ENCODE peak calls at places on chromosomes 16 and 17, in six cellular contexts. R is HCT116, I is MM.1S, X is GM23248, N is PC-3, J is SK-N-SH. C is an unnamed sample.

GRCh38 chr16:56332464-56333079 is 92.8 kb downstream of the AMFR start:
- DNase-seq in X (peak; percentile 87), I (peak; percentile 39), R (peak; percentile 65), N (peak; percentile 69), J (peak; percentile 57), C (peak; percentile 58)

GRCh38 chr17:44112284-44113280 is 10.9 kb downstream of the HDAC5 start:
- DNase-seq in N (no peak), J (no peak), I (no peak), X (no peak), R (no peak), C (no peak)

GRCh38 chr17:81962499-81963441 is 1.8 kb upstream of the NOTUM start:
- DNase-seq in N (no peak), I (no peak), X (no peak), R (no peak), J (no peak), C (peak; percentile 47)

GRCh38 chr16:48067388-48067787 is 88.4 kb downstream of the ABCC12 start:
- DNase-seq in J (no peak), I (no peak), N (no peak), X (no peak), R (no peak), C (no peak)

GRCh38 chr16:1525871-1526607 is 7.4 kb upstream of the TMEM204 start:
- DNase-seq in I (no peak), R (no peak), N (no peak), X (no peak), J (no peak), C (no peak)

GRCh38 chr17:18004901-18005305 is 32.2 kb downstream of the DRC3 start:
- DNase-seq in X (no peak), I (no peak), J (no peak), N (no peak), R (no peak), C (peak; percentile 42)

GRCh38 chr16:49462356-49462988 is 88.9 kb downstream of the C16orf78 start:
- DNase-seq in J (no peak), N (no peak), I (no peak), X (no peak), R (no peak), C (no peak)

GRCh38 chr17:66814026-66814425 is 20.9 kb upstream of the CACNG5 start:
- DNase-seq in R (no peak), X (no peak), J (no peak), N (no peak), I (no peak), C (no peak)

GRCh38 chr16:82880361-82880760 is 253.6 kb downstream of the CDH13 start:
- DNase-seq in I (no peak), R (no peak), X (no peak), N (no peak), J (no peak), C (no peak)

GRCh38 chr16:71356051-71356740 is 2.3 kb upstream of the CALB2 start:
- DNase-seq in X (no peak), J (no peak), N (no peak), I (no peak), R (no peak), C (no peak)

GRCh38 chr16:57946181-57946801 is 24.6 kb downstream of the CNGB1 start:
- DNase-seq in R (no peak), I (no peak), J (peak; percentile 53), X (no peak), N (no peak), C (no peak)

GRCh38 chr17:21513012-21513570 is 136.9 kb downstream of the KCNJ12 start:
- DNase-seq in I (peak; percentile 68), X (peak; percentile 82), J (peak; percentile 94), R (peak; percentile 57), N (peak; percentile 84), C (peak; percentile 90)

GRCh38 chr16:3054965-3055733 is 8.8 kb downstream of the MMP25 start:
- DNase-seq in X (no peak), N (no peak), R (no peak), J (no peak), I (no peak), C (no peak)

GRCh38 chr16:83813818-83814653 is 6.3 kb downstream of the HSBP1 start:
- DNase-seq in R (no peak), X (peak; percentile 72), I (peak; percentile 88), N (peak; percentile 28), J (no peak), C (peak; percentile 73)

GRCh38 chr16:58488531-58488930 is 11.4 kb upstream of the NDRG4 start:
- DNase-seq in R (no peak), J (peak; percentile 60), N (no peak), I (no peak), X (no peak), C (no peak)

GRCh38 chr16:23334950-23335349 is 32.8 kb downstream of the SCNN1B start:
- DNase-seq in J (no peak), N (no peak), X (no peak), I (peak; percentile 18), R (no peak), C (no peak)

GRCh38 chr16:50796829-50797228 is 54.9 kb downstream of the CYLD start:
- DNase-seq in J (no peak), X (no peak), N (no peak), R (no peak), I (no peak), C (no peak)

GRCh38 chr16:30394603-30395154 is 541 bp upstream of the ZNF48 start:
- DNase-seq in J (no peak), X (peak; percentile 66), I (no peak), R (no peak), N (no peak), C (peak; percentile 87)

DNA sequence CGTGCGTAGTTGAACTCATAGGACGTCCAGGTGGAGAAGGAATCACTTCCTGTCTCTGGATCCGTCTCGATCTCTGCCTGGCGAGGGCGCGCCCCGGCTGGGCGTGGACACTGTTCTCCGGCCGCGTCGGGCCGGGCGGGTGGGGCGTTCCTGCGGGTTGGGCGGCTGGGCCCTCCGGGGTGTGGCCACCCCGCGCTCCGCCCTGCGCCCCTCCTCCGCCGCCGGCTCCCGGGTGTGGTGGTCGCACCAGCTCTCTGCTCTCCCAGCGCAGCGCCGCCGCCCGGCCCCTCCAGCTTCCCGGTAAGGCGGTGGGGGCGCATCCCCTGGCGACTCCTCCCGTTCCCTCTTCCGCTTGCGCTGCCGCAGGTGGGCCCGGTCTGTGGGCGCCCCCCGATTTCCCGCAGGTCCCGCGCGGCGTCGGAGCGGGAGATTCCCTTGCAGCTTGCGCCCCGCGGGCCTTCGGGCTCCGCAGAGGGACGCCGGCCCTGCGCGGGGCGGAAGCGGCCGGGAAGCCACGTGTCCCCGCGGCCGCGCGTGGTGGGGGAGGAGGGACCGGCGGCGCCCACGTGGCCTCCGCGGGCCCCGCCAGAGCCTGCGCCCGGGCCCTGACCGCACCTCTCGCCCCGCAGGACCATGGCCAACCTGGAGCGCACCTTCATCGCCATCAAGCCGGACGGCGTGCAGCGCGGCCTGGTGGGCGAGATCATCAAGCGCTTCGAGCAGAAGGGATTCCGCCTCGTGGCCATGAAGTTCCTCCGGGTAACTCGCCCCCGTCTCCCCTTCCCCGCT is at the start of gene NME2:
- DNase-seq in R (peak; percentile 76), X (peak; percentile 94), N (peak; percentile 97), J (peak; percentile 100), I (peak; percentile 83), C (peak; percentile 93)
- TF ChIP-seq EZH2phosphoT487 in R (no peak), X (no peak), N (no peak), J (no peak), I (no peak), C (no peak)

GRCh38 chr17:73624496-73624988 is 19.7 kb downstream of the SDK2 start:
- DNase-seq in X (no peak), N (no peak), R (no peak), J (no peak), I (no peak), C (no peak)
- H3K27ac ChIP-seq in X (no peak overlapping the region), N (no peak overlapping the region), R (no peak overlapping the region), J (no peak overlapping the region), I (no peak overlapping the region), C (peak overlapping the region; percentile 58)

GRCh38 chr17:77437747-77438146 is 297.0 kb downstream of the SEC14L1 start:
- DNase-seq in X (no peak), N (no peak), R (no peak), I (no peak), J (no peak), C (no peak)
- H3K9ac ChIP-seq in X (no peak overlapping the region), N (no peak overlapping the region), R (no peak overlapping the region), I (no peak overlapping the region), J (no peak overlapping the region), C (no peak overlapping the region)

GRCh38 chr17:50064253-50064991 is 8.5 kb downstream of the ITGA3 start:
- DNase-seq in R (peak; percentile 86), N (peak; percentile 100), X (peak; percentile 99), I (no peak), J (peak; percentile 64), C (no peak)
- TF ChIP-seq EZH2phosphoT487 in R (no peak), N (no peak), X (no peak), I (no peak), J (no peak), C (no peak)

GRCh38 chr17:48841395-48841831 is 10.6 kb downstream of the CALCOCO2 start:
- DNase-seq in N (no peak), X (peak; percentile 87), J (no peak), R (no peak), I (peak; percentile 68), C (no peak)
- H3K27ac ChIP-seq in N (no peak overlapping the region), X (peak overlapping the region; percentile 88), J (no peak overlapping the region), R (no peak overlapping the region), I (peak overlapping the region; percentile 37), C (no peak overlapping the region)

GRCh38 chr17:73613271-73613941 is 30.8 kb downstream of the SDK2 start:
- DNase-seq in X (no peak), R (no peak), I (no peak), N (no peak), J (peak; percentile 56), C (peak; percentile 97)
- H3K9ac ChIP-seq in X (no peak overlapping the region), R (no peak overlapping the region), I (no peak overlapping the region), N (no peak overlapping the region), J (no peak overlapping the region), C (no peak overlapping the region)

GRCh38 chr17:47745037-47745380 is 12.0 kb downstream of the TBX21 start:
- DNase-seq in J (no peak), X (no peak), R (no peak), I (no peak), N (no peak), C (no peak)

GRCh38 chr17:47741109-47741792 is 8.2 kb downstream of the TBX21 start:
- DNase-seq in X (no peak), N (no peak), J (no peak), I (no peak), R (no peak), C (no peak)

GRCh38 chr17:47741793-47742145 is 8.7 kb downstream of the TBX21 start:
- DNase-seq in R (no peak), N (peak; percentile 43), I (no peak), X (no peak), J (no peak), C (no peak)

GRCh38 chr17:47744168-47745036 is 11.4 kb downstream of the TBX21 start:
- DNase-seq in R (no peak), J (no peak), N (no peak), X (no peak), I (no peak), C (no peak)

GRCh38 chr17:47742319-47743181 is 9.5 kb downstream of the TBX21 start:
- DNase-seq in X (no peak), R (no peak), J (peak; percentile 95), I (no peak), N (peak; percentile 15), C (peak; percentile 81)
- TF ChIP-seq EZH2phosphoT487 in X (no peak), R (no peak), J (no peak), I (no peak), N (no peak), C (no peak)